ENCODE peak calls at places on chromosomes 16 and 17, in five cellular contexts. V is IMR-90, K is neural crest cell, P is thoracic aorta, F is HFFc6. E is an unnamed sample.

GRCh38 chr17:45229681-45230409 is 8.2 kb downstream of the FMNL1 start:
- DNase-seq in V (no peak), K (no peak), P (no peak), F (no peak), E (peak)

GRCh38 chr16:72927199-72928088 is 120.5 kb downstream of the ZFHX3 start:
- DNase-seq in V (peak), K (no peak), P (no peak), F (peak), E (no peak)

GRCh38 chr16:11655655-11656054 is 12.6 kb upstream of the SNN start:
- DNase-seq in V (no peak), K (no peak), P (no peak), F (no peak), E (no peak)

GRCh38 chr17:32699247-32699646 is 177.7 kb downstream of the MYO1D start:
- DNase-seq in V (no peak), K (no peak), P (no peak), F (no peak), E (no peak)

GRCh38 chr17:57945999-57946797 is 9.0 kb downstream of the CUEDC1 start:
- DNase-seq in V (peak), K (no peak), P (no peak), F (peak), E (no peak)

GRCh38 chr17:75048396-75048933 is 1.4 kb downstream of the KCTD2 start:
- DNase-seq in V (peak), K (no peak), P (peak), F (no peak), E (no peak)

GRCh38 chr16:66240088-66240487 is 126.4 kb upstream of the CDH5 start:
- DNase-seq in V (no peak), K (no peak), P (no peak), F (no peak), E (no peak)

GRCh38 chr16:27474921-27475320 is 72.9 kb downstream of the IL21R start:
- DNase-seq in V (no peak), K (no peak), P (no peak), F (no peak), E (no peak)

GRCh38 chr16:10521681-10522274 is 58.6 kb downstream of the EMP2 start:
- DNase-seq in V (peak), K (peak), P (no peak), F (peak), E (peak)

GRCh38 chr16:87828071-87828971 is 41.0 kb downstream of the SLC7A5 start:
- DNase-seq in V (no peak), K (no peak), P (no peak), F (no peak), E (peak)
- TF ChIP-seq CTCF in V (no peak), K (no peak), P (no peak), F (no peak), E (no peak)

GRCh38 chr17:81858967-81859905 is 1.1 kb downstream of the P4HB start:
- DNase-seq in V (no peak), K (no peak), P (no peak), F (no peak), E (peak)

GRCh38 chr17:81852237-81852636 is 8.1 kb downstream of the P4HB start:
- DNase-seq in V (no peak), K (no peak), P (no peak), F (no peak), E (no peak)

GRCh38 chr17:81858170-81858966 is 2.0 kb downstream of the P4HB start:
- DNase-seq in V (no peak), K (no peak), P (no peak), F (no peak), E (no peak)

GRCh38 chr17:81851423-81851822 is 8.9 kb downstream of the P4HB start:
- DNase-seq in V (no peak), K (no peak), P (no peak), F (no peak), E (no peak)

GRCh38 chr17:81854974-81855774 is 5.2 kb downstream of the P4HB start:
- DNase-seq in V (no peak), K (no peak), P (no peak), F (no peak), E (no peak)
- TF ChIP-seq CTCF in V (no peak), K (no peak), P (no peak), F (no peak), E (no peak)

GRCh38 chr16:68592466-68593337 is 52.4 kb upstream of the CDH3 start:
- DNase-seq in V (no peak), K (no peak), P (no peak), F (no peak), E (peak)
- TF ChIP-seq CTCF in V (peak), K (peak), P (no peak), F (peak), E (peak)

DNA sequence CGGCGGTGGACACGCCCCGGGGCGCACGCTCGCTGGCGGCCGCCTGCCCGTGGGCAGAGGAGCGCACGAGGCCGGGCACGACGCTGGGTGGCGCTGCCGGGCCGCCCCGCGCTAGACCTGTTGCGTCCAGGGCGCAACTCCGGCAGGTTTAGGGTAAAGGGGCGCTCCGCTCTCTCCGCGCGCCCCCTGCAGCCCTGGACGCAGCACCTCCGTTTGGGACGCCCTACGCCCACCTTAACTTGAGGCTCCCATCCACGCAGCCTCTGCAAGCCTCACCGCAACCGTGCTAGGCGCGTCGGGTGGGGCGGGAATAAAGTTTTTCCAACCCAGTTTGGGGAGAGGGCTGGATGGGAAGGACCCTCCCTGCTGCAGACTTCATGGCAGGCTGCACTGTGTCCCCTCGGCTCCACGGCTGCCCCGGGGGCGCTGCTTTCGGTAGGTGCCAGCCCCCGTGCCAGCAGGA is 299 bp upstream of the SYT17 start:
- DNase-seq in V (peak), K (peak), P (no peak), F (peak), E (peak)
- TF ChIP-seq CTCF in V (peak), K (peak), P (peak), F (peak), E (peak)

GRCh38 chr17:68446626-68447041 is 10.7 kb downstream of the WIPI1 start:
- DNase-seq in V (no peak), K (no peak), P (no peak), F (no peak), E (no peak)
- TF ChIP-seq CTCF in V (no peak), K (no peak), P (no peak), F (no peak), E (no peak)

GRCh38 chr16:70696952-70697600 is 11.2 kb upstream of the MTSS2 start:
- DNase-seq in V (no peak), K (no peak), P (no peak), F (no peak), E (peak)

GRCh38 chr16:70694517-70695218 is 8.8 kb upstream of the MTSS2 start:
- DNase-seq in V (no peak), K (no peak), P (no peak), F (no peak), E (no peak)

GRCh38 chr16:70696368-70696767 is 10.5 kb upstream of the MTSS2 start:
- DNase-seq in V (no peak), K (no peak), P (no peak), F (no peak), E (no peak)

GRCh38 chr16:70694088-70694487 is 8.2 kb upstream of the MTSS2 start:
- DNase-seq in V (peak), K (no peak), P (no peak), F (peak), E (no peak)

GRCh38 chr16:70695351-70696070 is 9.7 kb upstream of the MTSS2 start:
- DNase-seq in V (no peak), K (no peak), P (no peak), F (no peak), E (peak)
- TF ChIP-seq CTCF in V (no peak), K (no peak), P (no peak), F (no peak), E (no peak)

DNA sequence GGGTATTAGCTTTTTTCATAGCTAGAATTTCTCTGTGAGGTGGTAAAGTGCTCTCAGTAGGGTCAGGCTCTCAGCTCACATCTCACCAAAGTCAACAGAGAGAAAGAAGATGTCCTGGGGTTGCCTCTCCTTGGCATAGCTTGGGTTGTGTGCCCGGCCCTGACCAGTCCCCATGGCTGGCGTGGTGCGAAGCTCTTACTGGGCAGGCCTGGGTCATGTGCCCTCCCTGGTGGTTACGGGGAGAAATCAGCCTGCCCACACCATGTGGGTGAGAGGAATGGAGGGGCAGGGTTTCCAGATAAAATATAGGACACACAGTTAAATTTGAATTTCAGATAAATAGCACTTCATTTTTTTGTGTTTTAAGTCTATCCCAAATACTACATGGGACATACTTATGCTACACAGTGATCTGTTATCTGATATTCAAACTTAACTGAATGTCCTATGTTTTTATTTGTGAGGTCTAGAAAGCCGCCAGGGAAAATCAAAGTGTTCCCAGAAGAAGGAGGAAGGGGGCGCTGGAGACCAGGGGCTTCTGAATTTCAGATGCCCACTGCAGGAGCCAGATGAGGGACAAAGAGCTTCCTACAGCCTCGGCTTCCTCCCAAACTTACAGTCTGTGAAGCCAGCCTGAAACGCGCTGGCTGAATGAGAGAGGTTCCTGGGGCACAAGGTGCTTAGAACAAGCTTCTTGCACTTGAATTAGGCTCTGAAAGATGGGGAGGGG is 45.4 kb downstream of the NKD1 start:
- DNase-seq in V (no peak), K (peak), P (no peak), F (no peak), E (no peak)
- TF ChIP-seq CTCF in V (peak), K (peak), P (no peak), F (peak), E (no peak)

DNA sequence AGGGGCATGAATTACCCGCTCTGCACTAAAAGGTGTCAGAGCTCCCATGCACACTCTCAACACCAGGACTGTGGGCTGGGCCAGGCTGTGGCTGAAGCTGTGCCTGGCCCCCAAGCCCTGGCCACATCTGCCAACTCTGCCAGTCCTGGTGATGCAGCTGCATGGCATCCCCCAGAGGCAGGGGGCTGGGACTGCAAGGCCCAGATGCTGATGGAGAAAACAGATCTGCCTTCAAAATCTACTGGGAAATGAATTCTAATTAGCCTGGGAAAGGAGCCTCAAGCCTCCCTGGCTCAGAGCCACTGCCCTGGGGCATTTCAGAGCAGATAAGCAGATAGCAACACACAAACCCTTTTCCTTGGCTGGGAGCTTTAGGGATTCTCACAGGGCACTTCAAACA is 3.4 kb downstream of the CHST6 start:
- DNase-seq in V (no peak), K (no peak), P (no peak), F (peak), E (peak)
- TF ChIP-seq CTCF in V (no peak), K (no peak), P (no peak), F (peak), E (no peak)

GRCh38 chr16:22214893-22215292 is 8.8 kb downstream of the EEF2K start:
- DNase-seq in V (no peak), K (no peak), P (no peak), F (no peak), E (no peak)

GRCh38 chr16:22216191-22216831 is 10.2 kb downstream of the EEF2K start:
- DNase-seq in V (peak), K (no peak), P (no peak), F (no peak), E (no peak)

GRCh38 chr16:22213236-22213635 is 7.2 kb downstream of the EEF2K start:
- DNase-seq in V (no peak), K (no peak), P (no peak), F (no peak), E (no peak)

GRCh38 chr16:22213801-22214200 is 7.7 kb downstream of the EEF2K start:
- DNase-seq in V (no peak), K (no peak), P (no peak), F (no peak), E (no peak)

DNA sequence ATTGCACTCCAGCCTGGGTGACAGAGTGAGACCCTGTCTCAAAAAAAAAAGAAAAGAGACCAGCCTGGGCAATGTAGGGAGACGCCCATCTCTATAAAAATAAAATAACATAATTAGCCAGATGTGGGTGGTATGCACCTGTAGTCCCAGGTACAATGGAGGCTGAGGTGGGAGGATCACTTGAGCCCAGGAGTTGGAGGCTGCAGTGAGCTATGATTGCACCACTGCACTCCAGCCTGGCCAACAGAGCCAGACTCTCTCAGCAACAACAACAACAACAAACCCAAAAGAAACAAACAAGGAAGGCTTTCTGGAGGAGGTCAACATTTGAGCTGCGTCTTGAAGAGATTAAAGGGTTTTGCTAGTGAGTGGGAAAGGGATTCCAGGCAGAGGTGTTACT is 8.3 kb downstream of the EEF2K start:
- DNase-seq in V (no peak), K (no peak), P (no peak), F (no peak), E (no peak)
- TF ChIP-seq CTCF in V (no peak), K (no peak), P (no peak), F (no peak), E (no peak)

DNA sequence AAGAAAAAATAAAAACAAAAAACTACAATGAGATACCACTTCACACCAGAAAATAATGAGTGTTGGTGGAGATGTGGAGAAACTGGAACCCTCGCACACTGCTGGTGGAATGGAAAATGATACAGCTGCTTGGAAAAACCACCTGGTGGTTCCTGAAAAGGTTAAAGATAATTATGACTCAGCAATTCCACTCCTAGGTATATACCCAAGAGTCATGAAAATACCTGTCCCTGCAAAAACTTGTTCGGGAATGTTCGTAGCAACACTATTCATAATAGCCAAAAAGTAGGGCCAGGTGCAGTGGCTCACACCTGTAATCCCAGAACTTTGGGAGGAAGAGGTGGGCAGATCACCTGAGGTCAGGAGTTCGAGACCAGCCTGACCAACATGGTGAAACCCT is 8.1 kb upstream of the ITGAE start:
- DNase-seq in V (no peak), K (no peak), P (no peak), F (no peak), E (no peak)
- TF ChIP-seq CTCF in V (no peak), K (no peak), P (no peak), F (no peak), E (no peak)